ENCODE peak calls at places on chromosomes 7 and 10, in ten cellular contexts. F is germinal center; X is anterior cingulate cortex; J is mammary epithelial cell; K is stimulated activated CD4-positive, alpha-beta T cell treated with anti-CD3 and anti-CD28 coated beads, TNF-alpha, amount 100 ng/mL, for 24 hours; D is Right ventricle myocardium superior; S is NCI-H1694; M is A172; G is mesendoderm; R is SK-N-SH. P is an unnamed sample.
A peak's percentile ranks its signal among the peaks of the same experiment; 100 is the strongest.

GRCh38 chr7:28395806-28396205 is 16.5 kb upstream of the CREB5 start:
- DNase-seq in D (no peak), J (no peak), K (no peak), R (no peak), S (no peak), X (no peak), M (no peak), F (no peak), G (no peak), P (no peak)

GRCh38 chr10:96670786-96671185 is 49.5 kb downstream of the PIK3AP1 start:
- DNase-seq in D (no peak), R (no peak), J (no peak), G (no peak), M (no peak), X (no peak), F (no peak), S (no peak), K (no peak), P (no peak)

GRCh38 chr10:24465899-24466615 is 257.1 kb downstream of the KIAA1217 start:
- DNase-seq in S (no peak), X (no peak), D (no peak), F (no peak), M (peak; percentile 95), K (peak; percentile 42), J (peak; percentile 97), R (no peak), G (no peak), P (peak; percentile 67)

GRCh38 chr10:111360260-111360925 is 283.6 kb downstream of the ADRA2A start:
- DNase-seq in J (peak; percentile 19), M (peak; percentile 57), G (peak; percentile 95), S (peak; percentile 18), R (peak; percentile 45), K (no peak), D (peak; percentile 42), F (no peak), X (no peak), P (peak; percentile 35)

GRCh38 chr7:103065666-103066065 is 8.9 kb downstream of the FBXL13 start:
- DNase-seq in R (peak; percentile 65), S (peak; percentile 44), M (peak; percentile 32), J (peak; percentile 6), G (peak; percentile 69), X (no peak), D (peak; percentile 54), K (no peak), F (peak; percentile 44), P (no peak)

GRCh38 chr7:33059635-33060034 is 2.9 kb downstream of the NT5C3A start:
- DNase-seq in D (no peak), R (no peak), K (no peak), M (no peak), G (no peak), S (no peak), X (no peak), F (no peak), J (no peak), P (no peak)

GRCh38 chr7:93823621-93824020 is 66.9 kb downstream of the TFPI2 start:
- DNase-seq in K (no peak), S (no peak), X (no peak), G (no peak), M (no peak), J (no peak), R (no peak), D (no peak), F (no peak), P (no peak)

GRCh38 chr7:84675633-84676034 is 481.0 kb upstream of the SEMA3A start:
- DNase-seq in M (peak; percentile 76), G (peak; percentile 22), J (peak; percentile 85), D (no peak), F (no peak), R (peak; percentile 21), X (no peak), S (no peak), K (no peak), P (no peak)

GRCh38 chr7:79091011-79091410 is 362.5 kb downstream of the MAGI2 start:
- DNase-seq in X (no peak), K (no peak), R (no peak), J (no peak), G (no peak), D (no peak), S (no peak), F (no peak), M (no peak), P (no peak)

GRCh38 chr10:21261705-21262285 is 263.7 kb downstream of the SKIDA1 start:
- DNase-seq in F (no peak), K (no peak), J (no peak), R (no peak), M (no peak), D (no peak), G (no peak), S (no peak), X (no peak), P (no peak)

GRCh38 chr10:111338798-111339197 is 262.0 kb downstream of the ADRA2A start:
- DNase-seq in F (peak; percentile 3), J (no peak), X (no peak), D (no peak), K (no peak), G (no peak), M (no peak), R (no peak), S (no peak), P (no peak)

GRCh38 chr7:16695621-16696237 is 49.7 kb downstream of the BZW2 start:
- DNase-seq in M (peak; percentile 49), S (peak; percentile 60), F (peak; percentile 15), D (no peak), J (peak; percentile 47), X (no peak), K (no peak), R (peak; percentile 39), G (peak; percentile 77), P (peak; percentile 21)

GRCh38 chr10:89342219-89342966 is 14.6 kb downstream of the IFIT3 start:
- DNase-seq in M (peak; percentile 98), G (no peak), J (peak; percentile 54), K (no peak), D (peak; percentile 61), X (no peak), F (no peak), R (peak; percentile 73), S (no peak), P (no peak)

GRCh38 chr7:148334959-148335577 is 255.5 kb upstream of the C7orf33 start:
- DNase-seq in G (peak; percentile 98), S (no peak), M (peak; percentile 75), X (no peak), F (no peak), R (no peak), K (no peak), J (peak; percentile 78), D (no peak), P (no peak)

GRCh38 chr10:59362991-59363390 is 642 bp upstream of the FAM13C start:
- DNase-seq in X (no peak), G (peak; percentile 73), M (peak; percentile 39), J (peak; percentile 42), R (peak; percentile 68), F (no peak), D (peak; percentile 82), K (no peak), S (peak; percentile 68), P (peak; percentile 63)

GRCh38 chr10:49608925-49609282 is 1.2 kb upstream of the SLC18A3 start:
- DNase-seq in G (no peak), J (no peak), S (no peak), X (no peak), F (no peak), R (no peak), M (no peak), D (no peak), K (no peak), P (no peak)

GRCh38 chr10:79273603-79274002 is 73.7 kb upstream of the PPIF start:
- DNase-seq in F (no peak), D (peak; percentile 71), X (no peak), S (no peak), J (no peak), G (no peak), K (no peak), R (no peak), M (no peak), P (no peak)

GRCh38 chr7:115099906-115100305 is 178.0 kb downstream of the MDFIC start:
- DNase-seq in G (no peak), S (no peak), F (no peak), K (no peak), R (no peak), D (no peak), J (peak; percentile 75), X (no peak), M (peak; percentile 69), P (no peak)

GRCh38 chr7:121153995-121154394 is 165.5 kb downstream of the CPED1 start:
- DNase-seq in R (no peak), K (no peak), X (no peak), J (no peak), S (no peak), M (no peak), G (no peak), D (no peak), F (no peak), P (no peak)

GRCh38 chr10:71638577-71639411 is 80.8 kb downstream of the C10orf105 start:
- DNase-seq in S (no peak), F (no peak), X (no peak), G (peak; percentile 78), R (no peak), J (no peak), D (no peak), M (no peak), K (no peak), P (peak; percentile 90)

GRCh38 chr7:98086231-98086855 is 20.3 kb upstream of the LMTK2 start:
- DNase-seq in G (no peak), X (no peak), D (no peak), K (no peak), S (no peak), F (no peak), R (no peak), M (no peak), J (peak; percentile 95), P (peak; percentile 96)

GRCh38 chr7:114508096-114508495 is 93.5 kb downstream of the FOXP2 start:
- DNase-seq in D (no peak), X (no peak), S (no peak), R (no peak), G (no peak), M (no peak), K (no peak), J (no peak), F (no peak), P (no peak)

GRCh38 chr7:69364814-69365587 is 233.3 kb upstream of the AUTS2 start:
- DNase-seq in R (no peak), D (no peak), J (no peak), X (no peak), G (no peak), S (no peak), M (no peak), K (no peak), F (no peak), P (no peak)

GRCh38 chr10:5575482-5576153 is 50.9 kb downstream of the CALML3 start:
- DNase-seq in X (no peak), D (no peak), S (no peak), F (no peak), G (no peak), K (no peak), R (no peak), M (peak; percentile 72), J (peak; percentile 53), P (no peak)

GRCh38 chr7:40709077-40709964 is 574.5 kb downstream of the SUGCT start:
- DNase-seq in D (no peak), S (no peak), R (no peak), X (no peak), J (peak; percentile 92), F (no peak), G (no peak), K (no peak), M (no peak), P (no peak)

GRCh38 chr7:108570146-108570755 is 577 bp downstream of the DNAJB9 start:
- DNase-seq in R (peak; percentile 64), F (peak; percentile 46), S (peak; percentile 3), M (peak; percentile 47), X (no peak), K (peak; percentile 17), D (no peak), G (peak; percentile 65), J (peak; percentile 68), P (peak; percentile 64)

GRCh38 chr10:89079991-89080390 is 89.4 kb downstream of the FAS start:
- DNase-seq in M (no peak), F (no peak), X (no peak), J (no peak), S (no peak), D (no peak), R (no peak), K (no peak), G (no peak), P (no peak)

GRCh38 chr10:28839600-28840007 is 162.3 kb downstream of the BAMBI start:
- DNase-seq in R (peak; percentile 28), S (no peak), J (no peak), D (peak; percentile 45), M (peak; percentile 92), K (no peak), G (peak; percentile 53), F (no peak), X (no peak), P (no peak)

P was measured in left colon.